ENCODE peak calls at places on chromosomes 2 and 18, in nine cellular contexts. S is tibial nerve; Z is iPS DF 19.7; W is GM23338; B is bronchial epithelial cell; A is stimulated activated CD4-positive, alpha-beta T cell treated with anti-CD3 and anti-CD28 coated beads, Interleukin-2, amount 100 ng/mL, for 48 hours; L is A549; M is sciatic nerve; K is NT2/D1. P is an unnamed sample.

GRCh38 chr2:134122610-134123009 is 131.3 kb upstream of the MGAT5 start:
- DNase-seq in A (no peak), B (no peak), S (no peak), L (no peak), W (peak), K (no peak), M (no peak), Z (no peak), P (no peak)

GRCh38 chr18:28457784-28458183 is 280.9 kb upstream of the CDH2 start:
- DNase-seq in Z (no peak), M (no peak), K (no peak), A (no peak), B (no peak), L (no peak), S (no peak), W (no peak), P (no peak)

GRCh38 chr2:113203901-113204519 is 30.2 kb downstream of the PSD4 start:
- DNase-seq in A (peak), S (no peak), M (peak), L (peak), B (peak), W (peak), Z (peak), K (peak), P (peak)

GRCh38 chr2:7525746-7526145 is 608.5 kb downstream of the RNF144A start:
- DNase-seq in Z (no peak), A (no peak), W (no peak), S (no peak), B (no peak), K (no peak), L (no peak), M (no peak), P (no peak)

GRCh38 chr18:24293254-24293653 is 104.4 kb downstream of the OSBPL1A start:
- DNase-seq in A (no peak), Z (no peak), W (peak), K (no peak), L (no peak), M (no peak), S (no peak), B (no peak), P (no peak)

GRCh38 chr2:177147093-177147694 is 65.4 kb upstream of the HNRNPA3 start:
- DNase-seq in Z (no peak), A (no peak), L (peak), K (peak), B (peak), M (no peak), W (peak), S (no peak), P (no peak)

GRCh38 chr18:4360221-4360715 is 94.8 kb downstream of the DLGAP1 start:
- DNase-seq in Z (no peak), W (no peak), B (no peak), A (no peak), S (no peak), L (no peak), M (no peak), K (no peak), P (no peak)

GRCh38 chr18:48605408-48605845 is 66.6 kb downstream of the CTIF start:
- DNase-seq in S (no peak), Z (peak), K (peak), A (no peak), B (no peak), W (peak), L (peak), M (no peak), P (no peak)

GRCh38 chr18:26468931-26469340 is 79.4 kb downstream of the KCTD1 start:
- DNase-seq in L (peak), S (no peak), A (no peak), W (peak), M (no peak), B (no peak), K (no peak), Z (peak), P (no peak)

GRCh38 chr2:15620857-15621471 is 29.3 kb downstream of the DDX1 start:
- DNase-seq in S (no peak), K (no peak), Z (no peak), B (no peak), A (no peak), M (no peak), W (no peak), L (no peak), P (no peak)

GRCh38 chr2:133414486-133415209 is 153.6 kb downstream of the NCKAP5 start:
- DNase-seq in K (no peak), Z (no peak), B (no peak), S (no peak), A (no peak), W (no peak), L (no peak), M (no peak), P (no peak)

GRCh38 chr2:240936106-240936505 is 30.0 kb downstream of the CROCC2 start:
- DNase-seq in M (peak), K (no peak), A (no peak), L (no peak), W (no peak), B (no peak), Z (no peak), S (peak), P (no peak)

GRCh38 chr2:91442246-91442905 is 2750.9 kb downstream of the RPIA start:
- DNase-seq in S (no peak), B (no peak), L (no peak), K (no peak), M (peak), A (no peak), Z (no peak), W (peak), P (no peak)

GRCh38 chr2:8412586-8412985 is 269.3 kb upstream of the ID2 start:
- DNase-seq in L (no peak), M (peak), W (peak), A (no peak), Z (no peak), K (no peak), S (no peak), B (no peak), P (no peak)

GRCh38 chr2:129646107-129646506 is 333.4 kb upstream of the RAB6C start:
- DNase-seq in W (no peak), Z (no peak), S (no peak), B (no peak), M (no peak), A (no peak), L (peak), K (no peak), P (no peak)

GRCh38 chr18:62144338-62144737 is 42.5 kb downstream of the PIGN start:
- DNase-seq in L (no peak), K (no peak), A (no peak), Z (no peak), W (no peak), M (no peak), B (no peak), S (no peak), P (no peak)

GRCh38 chr2:58557166-58557565 is 316.0 kb upstream of the FANCL start:
- DNase-seq in L (no peak), B (no peak), Z (no peak), K (no peak), M (no peak), A (no peak), S (no peak), W (no peak), P (no peak)

GRCh38 chr2:38863061-38863695 is 12.6 kb downstream of the DHX57 start:
- DNase-seq in K (no peak), L (no peak), B (no peak), Z (no peak), A (no peak), S (no peak), M (no peak), W (no peak), P (no peak)

GRCh38 chr2:74482801-74483674 is at the start of the genes CCDC142 and TTC31:
- DNase-seq in W (peak), S (peak), B (peak), Z (peak), A (peak), K (peak), L (peak), M (peak), P (peak)

GRCh38 chr2:85716346-85716880 is 22.3 kb downstream of the GNLY start:
- DNase-seq in W (no peak), B (no peak), Z (no peak), K (no peak), A (no peak), L (no peak), M (no peak), S (no peak), P (no peak)

GRCh38 chr18:51614967-51615571 is 417.6 kb upstream of the MEX3C start:
- DNase-seq in M (no peak), B (peak), W (no peak), A (no peak), S (no peak), Z (no peak), L (peak), K (no peak), P (no peak)

GRCh38 chr18:79542876-79543750 is 136.5 kb upstream of the CTDP1 start:
- DNase-seq in S (no peak), L (no peak), Z (no peak), W (no peak), M (peak), B (no peak), A (no peak), K (no peak), P (no peak)

GRCh38 chr2:113754989-113755689 is 1.3 kb downstream of the SLC35F5 start:
- DNase-seq in L (peak), A (no peak), M (no peak), K (no peak), B (peak), S (no peak), Z (no peak), W (no peak), P (no peak)

GRCh38 chr2:239711911-239712570 is 311.2 kb upstream of the HDAC4 start:
- DNase-seq in W (no peak), S (no peak), B (no peak), L (no peak), K (no peak), Z (no peak), A (no peak), M (peak), P (no peak)

GRCh38 chr2:148730085-148730484 is 85.5 kb downstream of the EPC2 start:
- DNase-seq in M (no peak), B (peak), Z (no peak), W (peak), L (no peak), K (no peak), S (no peak), A (no peak), P (no peak)

GRCh38 chr2:99201959-99202678 is 21.1 kb downstream of the MRPL30 start:
- DNase-seq in S (no peak), Z (no peak), M (no peak), W (peak), L (no peak), B (no peak), A (no peak), K (no peak), P (no peak)

GRCh38 chr2:225458431-225459117 is 59.1 kb downstream of the NYAP2 start:
- DNase-seq in Z (no peak), S (no peak), L (no peak), B (no peak), A (no peak), K (no peak), W (no peak), M (no peak), P (no peak)

GRCh38 chr2:29314816-29315571 is 199.8 kb downstream of the CLIP4 start:
- DNase-seq in M (no peak), L (no peak), K (no peak), S (no peak), A (peak), W (peak), Z (no peak), B (peak), P (peak)

GRCh38 chr2:11598228-11598731 is 64.4 kb downstream of the GREB1 start:
- DNase-seq in S (no peak), W (no peak), Z (no peak), A (no peak), M (no peak), K (no peak), B (no peak), L (no peak), P (no peak)

GRCh38 chr2:174662459-174662858 is 64.9 kb upstream of the WIPF1 start:
- DNase-seq in A (no peak), S (no peak), W (no peak), K (no peak), B (peak), L (peak), Z (no peak), M (no peak), P (no peak)

GRCh38 chr18:75226301-75226955 is 15.8 kb downstream of the TSHZ1 start:
- DNase-seq in W (no peak), B (no peak), K (no peak), M (no peak), A (no peak), Z (no peak), L (no peak), S (no peak), P (no peak)

GRCh38 chr18:55199291-55199963 is 240.2 kb upstream of the CCDC68 start:
- DNase-seq in Z (no peak), L (no peak), S (no peak), A (no peak), W (no peak), B (no peak), K (no peak), M (no peak), P (no peak)

GRCh38 chr2:39523308-39524044 is 86.4 kb upstream of the MAP4K3 start:
- DNase-seq in B (peak), A (no peak), L (peak), S (no peak), K (no peak), Z (no peak), M (no peak), W (no peak), P (no peak)

GRCh38 chr2:159249955-159250723 is 36.4 kb downstream of the WDSUB1 start:
- DNase-seq in B (peak), A (no peak), S (no peak), L (peak), Z (no peak), K (no peak), W (no peak), M (no peak), P (no peak)

GRCh38 chr2:115396579-115396978 is 954.1 kb downstream of the DPP10 start:
- DNase-seq in Z (no peak), W (no peak), L (no peak), K (no peak), M (no peak), A (no peak), S (no peak), B (no peak), P (no peak)

GRCh38 chr2:240598311-240598911 is 11.9 kb downstream of the CAPN10 start:
- DNase-seq in S (peak), M (peak), K (no peak), L (no peak), A (no peak), W (no peak), B (no peak), Z (no peak), P (no peak)